ENCODE peak calls at places on chromosomes 6 and 20, in seven cellular contexts. M is A673; J is activated CD4-positive, alpha-beta memory T cell treated with anti-CD3 and anti-CD28 coated beads, Interleukin-2, amount 10 ng/mL, durations not matched to agents 7 days and 5 days; F is tibial artery; E is GM04504; B is GM12891; Q is stimulated activated CD4-positive, alpha-beta T cell treated with anti-CD3 and anti-CD28 coated beads, Interleukin-1b, Interleukin-23, amount 100 ng/mL, for 24 hours. S is an unnamed sample.

GRCh38 chr6:106446287-106446885 is 85.9 kb downstream of the CRYBG1 start:
- DNase-seq in M (peak; percentile 16), J (no peak), F (no peak), E (no peak), B (no peak), Q (no peak), S (no peak)

GRCh38 chr6:112010328-112010727 is 43.6 kb upstream of the CCN6 start:
- DNase-seq in M (peak; percentile 27), J (no peak), F (no peak), E (no peak), B (no peak), Q (no peak), S (no peak)

GRCh38 chr6:108127826-108128225 is 38.0 kb upstream of the NR2E1 start:
- DNase-seq in M (no peak), J (no peak), F (no peak), E (no peak), B (no peak), Q (no peak), S (no peak)

GRCh38 chr6:107624541-107624940 is 134.6 kb downstream of the SOBP start:
- DNase-seq in M (no peak), J (no peak), F (no peak), E (no peak), B (no peak), Q (no peak), S (no peak)

GRCh38 chr6:169887529-169888140 is 136.2 kb downstream of the ERMARD start:
- DNase-seq in M (no peak), J (no peak), F (no peak), E (no peak), B (no peak), Q (no peak), S (no peak)

GRCh38 chr6:166602928-166603690 is 16.6 kb upstream of the RAMACL start:
- DNase-seq in M (no peak), J (no peak), F (no peak), E (no peak), B (no peak), Q (no peak), S (no peak)

GRCh38 chr6:11111769-11112437 is 378 bp upstream of the ERVFRD-1 start:
- DNase-seq in M (peak; percentile 80), J (no peak), F (no peak), E (no peak), B (no peak), Q (no peak), S (no peak)

GRCh38 chr20:655730-656624 is 3.0 kb upstream of the SRXN1 start:
- DNase-seq in M (no peak), J (no peak), F (no peak), E (no peak), B (no peak), Q (no peak), S (no peak)

GRCh38 chr6:161890133-161890833 is 616.4 kb upstream of the AGPAT4 start:
- DNase-seq in M (peak; percentile 3), J (no peak), F (no peak), E (no peak), B (no peak), Q (no peak), S (no peak)

GRCh38 chr6:133502451-133503259 is 261.5 kb downstream of the EYA4 start:
- DNase-seq in M (peak; percentile 58), J (no peak), F (peak; percentile 59), E (peak; percentile 63), B (no peak), Q (no peak), S (no peak)

GRCh38 chr6:90048191-90048969 is 154.1 kb downstream of the GJA10 start:
- DNase-seq in M (no peak), J (no peak), F (no peak), E (no peak), B (no peak), Q (no peak), S (no peak)

GRCh38 chr6:116200619-116201249 is 53.1 kb downstream of the TSPYL4 start:
- DNase-seq in M (no peak), J (no peak), F (no peak), E (no peak), B (no peak), Q (no peak), S (no peak)

GRCh38 chr6:127582777-127583462 is 5.9 kb downstream of the C6orf58 start:
- DNase-seq in M (peak; percentile 23), J (no peak), F (no peak), E (no peak), B (no peak), Q (no peak), S (no peak)

GRCh38 chr20:50186151-50186885 is 4.3 kb upstream of the CEBPB start:
- DNase-seq in M (peak; percentile 91), J (peak; percentile 89), F (peak; percentile 97), E (no peak), B (no peak), Q (peak; percentile 92), S (no peak)

GRCh38 chr6:46220351-46221220 is 49.8 kb upstream of the ENPP5 start:
- DNase-seq in M (no peak), J (no peak), F (no peak), E (no peak), B (no peak), Q (no peak), S (peak; percentile 3)

GRCh38 chr6:113397229-113397628 is 459.9 kb upstream of the MARCKS start:
- DNase-seq in M (no peak), J (no peak), F (no peak), E (no peak), B (no peak), Q (no peak), S (no peak)

GRCh38 chr20:62850333-62850974 is 11.2 kb downstream of the TCFL5 start:
- DNase-seq in M (no peak), J (no peak), F (no peak), E (no peak), B (no peak), Q (no peak), S (no peak)

GRCh38 chr6:24936641-24937317 is 1.0 kb upstream of the RIPOR2 start:
- DNase-seq in M (no peak), J (peak; percentile 73), F (no peak), E (no peak), B (no peak), Q (no peak), S (peak; percentile 56)

GRCh38 chr6:165580139-165580538 is 82.9 kb downstream of the PDE10A start:
- DNase-seq in M (no peak), J (no peak), F (no peak), E (no peak), B (no peak), Q (no peak), S (no peak)

GRCh38 chr20:48080583-48080982 is 295.3 kb upstream of the SULF2 start:
- DNase-seq in M (no peak), J (no peak), F (no peak), E (no peak), B (no peak), Q (no peak), S (no peak)

GRCh38 chr20:38217791-38218565 is 42.6 kb downstream of the KIAA1755 start:
- DNase-seq in M (no peak), J (no peak), F (peak; percentile 58), E (peak; percentile 88), B (no peak), Q (no peak), S (no peak)

GRCh38 chr6:73577605-73578160 is 56.9 kb upstream of the EEF1A1 start:
- DNase-seq in M (no peak), J (no peak), F (no peak), E (no peak), B (no peak), Q (no peak), S (no peak)

GRCh38 chr20:47493175-47493953 is 8.3 kb upstream of the NCOA3 start:
- DNase-seq in M (peak; percentile 87), J (peak; percentile 68), F (peak; percentile 92), E (peak; percentile 47), B (no peak), Q (no peak), S (no peak)

S was measured in GM18507.